ENCODE peak calls at places on chromosomes 2 and 18, in eight cellular contexts. F is A549, G is HCT116, T is heart left ventricle, S is gastrocnemius medialis, A is HepG2, D is K562, U is IMR-90. K is an unnamed sample.

GRCh38 chr2:46074501-46074900 is 222.7 kb upstream of the EPAS1 start:
- ATAC-seq in F (no peak), G (no peak), T (no peak), S (no peak), A (no peak), D (no peak), U (no peak), K (no peak)

GRCh38 chr2:72572501-72572900 is 253.3 kb downstream of the EXOC6B start:
- ATAC-seq in F (peak; percentile 72), G (no peak), T (no peak), S (no peak), A (no peak), D (no peak), U (peak; percentile 59), K (no peak)

GRCh38 chr2:236103981-236104380 is 64.2 kb downstream of the GBX2 start:
- ATAC-seq in F (no peak), G (no peak), T (no peak), S (no peak), A (no peak), D (no peak), U (no peak), K (no peak)

GRCh38 chr2:158998486-158999248 is 30.2 kb downstream of the TANC1 start:
- ATAC-seq in F (peak; percentile 41), G (no peak), T (peak; percentile 11), S (no peak), A (peak; percentile 47), D (no peak), U (peak; percentile 58), K (no peak)

GRCh38 chr2:66700181-66700686 is 265.3 kb downstream of the MEIS1 start:
- ATAC-seq in F (no peak), G (no peak), T (no peak), S (no peak), A (no peak), D (no peak), U (no peak), K (no peak)

GRCh38 chr2:160736148-160736547 is 242.5 kb upstream of the RBMS1 start:
- ATAC-seq in F (peak; percentile 28), G (no peak), T (no peak), S (no peak), A (no peak), D (no peak), U (peak; percentile 32), K (no peak)

GRCh38 chr2:206176886-206177285 is 17.2 kb downstream of the EEF1B2 start:
- ATAC-seq in F (no peak), G (no peak), T (peak; percentile 34), S (no peak), A (no peak), D (no peak), U (no peak), K (no peak)

GRCh38 chr2:174403628-174404027 is 8.1 kb downstream of the SCRN3 start:
- ATAC-seq in F (no peak), G (no peak), T (no peak), S (no peak), A (no peak), D (no peak), U (no peak), K (no peak)

GRCh38 chr2:156322103-156322671 is 10.3 kb downstream of the NR4A2 start:
- ATAC-seq in F (peak; percentile 7), G (no peak), T (no peak), S (peak; percentile 17), A (no peak), D (no peak), U (no peak), K (no peak)

GRCh38 chr2:178761759-178762371 is 45.4 kb downstream of the TTN start:
- ATAC-seq in F (peak; percentile 80), G (peak; percentile 76), T (no peak), S (no peak), A (peak; percentile 86), D (peak; percentile 87), U (peak; percentile 33), K (no peak)

GRCh38 chr2:179177694-179178093 is 86.9 kb downstream of the SESTD1 start:
- ATAC-seq in F (no peak), G (no peak), T (no peak), S (no peak), A (no peak), D (no peak), U (no peak), K (no peak)

GRCh38 chr18:10197097-10197496 is 257.3 kb upstream of the APCDD1 start:
- ATAC-seq in F (no peak), G (no peak), T (peak; percentile 83), S (no peak), A (no peak), D (no peak), U (no peak), K (no peak)

GRCh38 chr18:70044626-70045025 is 97.0 kb upstream of the CD226 start:
- ATAC-seq in F (peak; percentile 98), G (no peak), T (no peak), S (no peak), A (no peak), D (no peak), U (peak; percentile 85), K (no peak)

GRCh38 chr18:77062518-77063003 is 70.0 kb downstream of the MBP start:
- ATAC-seq in F (no peak), G (no peak), T (no peak), S (peak; percentile 10), A (no peak), D (no peak), U (no peak), K (no peak)

GRCh38 chr2:212032032-212032431 is 506.6 kb downstream of the ERBB4 start:
- ATAC-seq in F (no peak), G (no peak), T (no peak), S (no peak), A (no peak), D (no peak), U (peak; percentile 62), K (no peak)

GRCh38 chr2:10222-10875 is 36.0 kb downstream of the FAM110C start:
- ATAC-seq in F (peak; percentile 47), G (no peak), T (peak; percentile 50), S (no peak), A (peak; percentile 46), D (no peak), U (no peak), K (peak; percentile 28)

GRCh38 chr2:201883970-201884369 is 77.6 kb downstream of the CDK15 start:
- ATAC-seq in F (no peak), G (no peak), T (peak; percentile 26), S (peak; percentile 43), A (no peak), D (no peak), U (no peak), K (no peak)

GRCh38 chr2:195594248-195594647 is 62.8 kb upstream of the SLC39A10 start:
- ATAC-seq in F (no peak), G (no peak), T (no peak), S (no peak), A (no peak), D (no peak), U (no peak), K (no peak)

GRCh38 chr2:127179756-127180155 is 40.3 kb downstream of the CYP27C1 start:
- ATAC-seq in F (no peak), G (no peak), T (no peak), S (no peak), A (no peak), D (no peak), U (no peak), K (no peak)

GRCh38 chr18:12777543-12777942 is 74.7 kb downstream of the PSMG2 start:
- ATAC-seq in F (no peak), G (no peak), T (no peak), S (no peak), A (no peak), D (no peak), U (no peak), K (no peak)

GRCh38 chr18:12774982-12775381 is 72.1 kb downstream of the PSMG2 start:
- ATAC-seq in F (no peak), G (no peak), T (no peak), S (no peak), A (no peak), D (no peak), U (no peak), K (no peak)

GRCh38 chr18:12779456-12779855 is 76.6 kb downstream of the PSMG2 start:
- ATAC-seq in F (no peak), G (no peak), T (no peak), S (no peak), A (no peak), D (no peak), U (no peak), K (no peak)

GRCh38 chr18:12779043-12779442 is 76.2 kb downstream of the PSMG2 start:
- ATAC-seq in F (no peak), G (no peak), T (no peak), S (no peak), A (no peak), D (no peak), U (no peak), K (no peak)

GRCh38 chr18:12776821-12777471 is 74.1 kb downstream of the PSMG2 start:
- ATAC-seq in F (no peak), G (no peak), T (no peak), S (no peak), A (no peak), D (no peak), U (no peak), K (no peak)
- H3K4me3 ChIP-seq in F (no peak overlapping the region), G (no peak overlapping the region), T (no peak overlapping the region), S (no peak overlapping the region), A (no peak overlapping the region), D (no peak overlapping the region), U (no peak overlapping the region), K (no peak overlapping the region)

DNA sequence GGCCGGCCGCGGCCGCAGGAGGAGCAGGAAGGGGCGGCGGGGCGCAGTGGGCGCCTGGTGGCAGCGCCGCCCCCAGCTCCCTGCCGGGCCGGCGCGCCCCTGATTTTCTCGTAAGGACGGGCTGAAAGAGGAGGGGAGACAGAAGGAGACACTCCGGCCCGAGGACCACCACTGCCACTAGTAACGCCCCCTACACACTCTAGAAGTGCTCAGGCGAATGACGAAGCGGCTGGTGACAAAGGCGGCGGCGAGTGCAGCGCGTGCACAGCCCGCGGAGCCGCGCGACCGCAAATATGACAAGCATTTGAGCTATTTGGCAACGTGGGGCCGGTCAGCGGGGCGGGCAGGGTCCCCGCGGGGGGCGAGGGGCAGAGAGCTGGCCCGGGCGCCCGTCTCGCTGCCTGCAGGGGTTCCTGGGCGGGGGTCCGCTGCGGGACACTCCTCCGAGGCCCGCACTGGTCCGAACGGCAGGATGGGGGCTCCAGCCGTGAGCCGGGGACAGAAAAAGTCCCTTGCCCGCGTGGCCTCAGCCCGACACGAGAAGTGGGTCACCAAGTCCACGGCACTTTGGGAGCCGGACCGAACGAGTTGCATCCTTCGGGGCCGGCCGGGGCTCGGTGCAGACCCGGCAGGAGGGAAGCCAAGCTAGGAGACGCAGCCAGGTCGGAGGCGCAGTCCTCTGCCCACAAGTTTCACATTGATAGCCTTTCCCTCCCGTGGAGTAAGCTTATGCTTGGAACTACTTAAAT is 524 bp upstream of the SERTAD2 start:
- ATAC-seq in F (peak; percentile 62), G (peak; percentile 71), T (peak; percentile 47), S (peak; percentile 63), A (peak; percentile 48), D (peak; percentile 34), U (peak; percentile 66), K (peak; percentile 79)
- TF ChIP-seq POLR2A in F (peak; percentile 74), G (peak; percentile 59), T (peak; percentile 78), S (peak; percentile 97), A (peak; percentile 88), D (peak; percentile 83), U (peak; percentile 97), K (peak; percentile 90)

GRCh38 chr2:42928692-42929576 is 136.6 kb upstream of the HAAO start:
- ATAC-seq in F (peak; percentile 79), G (peak; percentile 80), T (peak; percentile 8), S (no peak), A (peak; percentile 54), D (peak; percentile 79), U (no peak), K (no peak)
- H3K4me1 ChIP-seq in F (peaks cover 37% of the 10 kb centered on the region), G (peaks cover 19% of the 10 kb centered on the region), T (peaks cover 100% of the 10 kb centered on the region), S (peaks cover 65% of the 10 kb centered on the region), A (peaks cover 98% of the 10 kb centered on the region), D (peaks cover 76% of the 10 kb centered on the region), U (peaks cover 59% of the 10 kb centered on the region), K (peaks cover 76% of the 10 kb centered on the region)

GRCh38 chr2:177332041-177332991 is 60.3 kb upstream of the AGPS start:
- ATAC-seq in F (peak; percentile 91), G (peak; percentile 78), T (peak; percentile 86), S (peak; percentile 91), A (peak; percentile 91), D (peak; percentile 83), U (peak; percentile 74), K (peak; percentile 79)
- H3K4me3 ChIP-seq in F (no peak overlapping the region), G (no peak overlapping the region), T (no peak overlapping the region), S (no peak overlapping the region), A (no peak overlapping the region), D (no peak overlapping the region), U (no peak overlapping the region), K (peak overlapping the region; percentile 13)